ENCODE peak calls at places on chromosomes 1 and 21, in five cellular contexts. One of them, this sample, is unnamed.

GRCh38 chr1:160284220-160284781 is 632 bp downstream of the PEX19 start:
- DNase-seq in keratinocyte: no peak
- DNase-seq in H1: no peak
- DNase-seq in adipocyte: peak; percentile 83
- DNase-seq in K562: peak; percentile 26
- DNase-seq in this sample: peak; percentile 92

GRCh38 chr1:15985611-15986272 is 9.8 kb upstream of the ZBTB17 start:
- DNase-seq in keratinocyte: no peak
- DNase-seq in H1: no peak
- DNase-seq in adipocyte: no peak
- DNase-seq in K562: no peak
- DNase-seq in this sample: peak; percentile 44

GRCh38 chr1:94335950-94336349 is 82.2 kb upstream of the ABCD3 start:
- DNase-seq in keratinocyte: peak; percentile 84
- DNase-seq in H1: no peak
- DNase-seq in adipocyte: peak; percentile 97
- DNase-seq in K562: peak; percentile 27
- DNase-seq in this sample: peak; percentile 87

GRCh38 chr1:41045740-41046139 is 24.2 kb upstream of the SLFNL1 start:
- DNase-seq in keratinocyte: peak; percentile 72
- DNase-seq in H1: no peak
- DNase-seq in adipocyte: peak; percentile 67
- DNase-seq in K562: no peak
- DNase-seq in this sample: peak; percentile 83

GRCh38 chr21:33058468-33059318 is 11.2 kb upstream of the OLIG1 start:
- DNase-seq in keratinocyte: no peak
- DNase-seq in H1: no peak
- DNase-seq in adipocyte: no peak
- DNase-seq in K562: no peak
- DNase-seq in this sample: no peak

GRCh38 chr21:42682661-42683060 is 29.2 kb downstream of the PDE9A start:
- DNase-seq in keratinocyte: no peak
- DNase-seq in H1: no peak
- DNase-seq in adipocyte: no peak
- DNase-seq in K562: no peak
- DNase-seq in this sample: no peak

GRCh38 chr1:84619383-84620093 is 45.3 kb upstream of the CTBS start:
- DNase-seq in keratinocyte: no peak
- DNase-seq in H1: no peak
- DNase-seq in adipocyte: peak; percentile 66
- DNase-seq in K562: peak; percentile 32
- DNase-seq in this sample: peak; percentile 24

GRCh38 chr1:185939142-185939541 is 205.0 kb downstream of the HMCN1 start:
- DNase-seq in keratinocyte: no peak
- DNase-seq in H1: no peak
- DNase-seq in adipocyte: no peak
- DNase-seq in K562: no peak
- DNase-seq in this sample: no peak

GRCh38 chr1:85496881-85497582 is 32.1 kb upstream of the DDAH1 start:
- DNase-seq in keratinocyte: no peak
- DNase-seq in H1: no peak
- DNase-seq in adipocyte: peak; percentile 30
- DNase-seq in K562: no peak
- DNase-seq in this sample: peak; percentile 73

GRCh38 chr1:94270801-94271203 is 33.4 kb upstream of the ARHGAP29 start:
- DNase-seq in keratinocyte: peak; percentile 79
- DNase-seq in H1: no peak
- DNase-seq in adipocyte: no peak
- DNase-seq in K562: no peak
- DNase-seq in this sample: peak; percentile 53

GRCh38 chr1:202964755-202965440 is 2.2 kb downstream of the CYB5R1 start:
- DNase-seq in keratinocyte: peak; percentile 52
- DNase-seq in H1: no peak
- DNase-seq in adipocyte: peak; percentile 33
- DNase-seq in K562: no peak
- DNase-seq in this sample: no peak

GRCh38 chr1:201184734-201185453 is 5.7 kb upstream of the IGFN1 start:
- DNase-seq in keratinocyte: no peak
- DNase-seq in H1: peak; percentile 51
- DNase-seq in adipocyte: peak; percentile 89
- DNase-seq in K562: peak; percentile 55
- DNase-seq in this sample: peak; percentile 83

GRCh38 chr1:74690909-74691308 is 17.3 kb upstream of the ERICH3 start:
- DNase-seq in keratinocyte: no peak
- DNase-seq in H1: no peak
- DNase-seq in adipocyte: no peak
- DNase-seq in K562: no peak
- DNase-seq in this sample: no peak

GRCh38 chr21:35086357-35086756 is 37.3 kb upstream of the RUNX1 start:
- DNase-seq in keratinocyte: peak; percentile 57
- DNase-seq in H1: no peak
- DNase-seq in adipocyte: peak; percentile 61
- DNase-seq in K562: no peak
- DNase-seq in this sample: peak; percentile 20

GRCh38 chr1:2330511-2331199 is 60.7 kb downstream of the MORN1 start:
- DNase-seq in keratinocyte: peak; percentile 17
- DNase-seq in H1: no peak
- DNase-seq in adipocyte: peak; percentile 83
- DNase-seq in K562: no peak
- DNase-seq in this sample: peak; percentile 89

GRCh38 chr21:32806810-32807386 is 35.3 kb upstream of the PAXBP1 start:
- DNase-seq in keratinocyte: no peak
- DNase-seq in H1: no peak
- DNase-seq in adipocyte: no peak
- DNase-seq in K562: no peak
- DNase-seq in this sample: peak; percentile 21

GRCh38 chr1:165828103-165828558 is 717 bp downstream of the UCK2 start:
- DNase-seq in keratinocyte: no peak
- DNase-seq in H1: peak; percentile 67
- DNase-seq in adipocyte: peak; percentile 73
- DNase-seq in K562: peak; percentile 82
- DNase-seq in this sample: peak; percentile 38

GRCh38 chr1:219049411-219049943 is 124.2 kb upstream of the LYPLAL1 start:
- DNase-seq in keratinocyte: no peak
- DNase-seq in H1: no peak
- DNase-seq in adipocyte: peak; percentile 13
- DNase-seq in K562: no peak
- DNase-seq in this sample: no peak

GRCh38 chr1:116769994-116770393 is 15.8 kb downstream of the CD2 start:
- DNase-seq in keratinocyte: no peak
- DNase-seq in H1: no peak
- DNase-seq in adipocyte: no peak
- DNase-seq in K562: no peak
- DNase-seq in this sample: no peak

GRCh38 chr21:45845063-45845789 is 136.3 kb upstream of the COL6A1 start:
- DNase-seq in keratinocyte: no peak
- DNase-seq in H1: no peak
- DNase-seq in adipocyte: no peak
- DNase-seq in K562: no peak
- DNase-seq in this sample: no peak

GRCh38 chr1:18542351-18542750 is 61.6 kb downstream of the KLHDC7A start:
- DNase-seq in keratinocyte: no peak
- DNase-seq in H1: no peak
- DNase-seq in adipocyte: no peak
- DNase-seq in K562: no peak
- DNase-seq in this sample: no peak

GRCh38 chr1:32208891-32209309 is at the start of gene DCDC2B:
- DNase-seq in keratinocyte: no peak
- DNase-seq in H1: no peak
- DNase-seq in adipocyte: no peak
- DNase-seq in K562: no peak
- DNase-seq in this sample: peak; percentile 31

GRCh38 chr1:99728494-99729235 is 37.8 kb downstream of the FRRS1 start:
- DNase-seq in keratinocyte: no peak
- DNase-seq in H1: no peak
- DNase-seq in adipocyte: no peak
- DNase-seq in K562: peak; percentile 33
- DNase-seq in this sample: peak; percentile 28

GRCh38 chr1:89871768-89872473 is 51.1 kb downstream of the LRRC8D start:
- DNase-seq in keratinocyte: no peak
- DNase-seq in H1: no peak
- DNase-seq in adipocyte: no peak
- DNase-seq in K562: no peak
- DNase-seq in this sample: no peak

GRCh38 chr1:43671626-43672330 is 21.8 kb downstream of the KDM4A start:
- DNase-seq in keratinocyte: no peak
- DNase-seq in H1: no peak
- DNase-seq in adipocyte: peak; percentile 76
- DNase-seq in K562: no peak
- DNase-seq in this sample: peak; percentile 83

GRCh38 chr1:38015978-38016640 is 3.6 kb downstream of the UTP11 start:
- DNase-seq in keratinocyte: no peak
- DNase-seq in H1: no peak
- DNase-seq in adipocyte: no peak
- DNase-seq in K562: no peak
- DNase-seq in this sample: peak; percentile 44

GRCh38 chr1:85279463-85280080 is 3.1 kb upstream of the BCL10 start:
- DNase-seq in keratinocyte: no peak
- DNase-seq in H1: no peak
- DNase-seq in adipocyte: no peak
- DNase-seq in K562: no peak
- DNase-seq in this sample: no peak

DNA sequence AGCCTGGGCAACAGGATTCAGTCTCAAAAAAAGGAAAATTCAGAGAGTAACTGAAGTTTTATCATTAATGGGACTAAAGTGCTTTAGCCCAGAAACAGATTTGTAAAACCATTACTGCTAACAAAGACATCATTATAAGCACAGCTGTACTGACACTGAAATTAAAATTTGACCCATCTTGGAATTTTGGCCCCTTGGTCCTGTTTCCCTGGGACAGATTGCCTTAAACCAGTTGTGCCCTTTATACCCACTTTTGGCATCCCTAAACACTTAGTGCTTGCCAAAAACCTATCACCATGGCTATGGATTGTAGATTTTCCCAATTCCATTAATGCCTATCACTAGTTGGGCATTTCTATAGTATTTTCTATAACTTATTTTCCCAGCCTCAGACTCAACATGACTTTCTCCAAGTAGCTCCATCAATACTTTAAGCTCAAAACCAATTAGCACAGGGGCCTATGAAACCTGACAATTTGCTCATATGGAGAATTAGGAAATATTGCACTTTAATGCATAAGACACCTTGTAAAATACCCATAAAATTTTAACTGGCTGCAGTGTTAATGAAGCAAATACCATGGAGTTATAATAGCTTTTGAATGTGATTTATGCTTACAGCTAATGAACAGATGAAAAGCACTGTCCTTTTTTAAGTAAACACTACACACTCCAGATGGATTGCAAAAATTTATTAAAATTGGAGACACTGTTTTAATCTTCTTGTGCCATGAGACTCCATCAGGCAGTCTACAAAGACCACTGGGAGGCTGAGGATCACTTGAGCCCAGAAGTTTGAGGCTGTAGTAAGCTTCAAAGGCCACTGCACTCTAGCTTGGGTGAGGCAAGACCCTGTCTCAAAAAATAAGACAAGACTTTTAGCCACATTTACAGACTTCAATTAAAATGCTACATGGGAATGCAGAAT is 4.3 kb downstream of the GAS5 start:
- DNase-seq in keratinocyte: no peak
- DNase-seq in H1: no peak
- DNase-seq in adipocyte: no peak
- DNase-seq in K562: no peak
- DNase-seq in this sample: no peak
- H3K4me3 ChIP-seq in keratinocyte: no peak overlapping the region
- H3K4me3 ChIP-seq in H1: no peak overlapping the region
- H3K4me3 ChIP-seq in adipocyte: peak overlapping the region; percentile 100
- H3K4me3 ChIP-seq in K562: peak overlapping the region; percentile 86
- H3K4me3 ChIP-seq in this sample: no peak overlapping the region

DNA sequence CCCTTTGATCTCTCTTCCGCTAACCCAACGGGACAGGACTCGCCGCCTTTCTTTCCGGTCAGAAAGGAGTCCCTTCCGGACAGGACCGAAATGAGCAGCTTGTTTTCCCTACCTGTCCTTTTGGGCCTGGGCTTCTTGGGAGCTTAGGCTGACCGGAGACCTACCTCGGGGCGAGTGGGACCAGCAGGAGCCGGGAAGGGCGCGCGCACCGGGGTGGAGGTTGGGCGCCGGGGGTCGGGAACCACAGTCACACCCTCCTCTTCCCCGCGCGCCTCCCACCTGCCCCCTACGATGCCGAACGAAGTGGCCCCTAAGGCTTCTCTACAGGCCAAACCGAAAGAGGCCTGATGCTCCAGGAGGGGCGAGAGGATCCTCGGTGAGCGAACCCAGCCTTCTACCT is 95.2 kb downstream of the PRKAB2 start:
- DNase-seq in keratinocyte: no peak
- DNase-seq in H1: no peak
- DNase-seq in adipocyte: no peak
- DNase-seq in K562: no peak
- DNase-seq in this sample: no peak
- H3K27me3 ChIP-seq in keratinocyte: peaks cover 84% of the 10 kb centered on the region
- H3K27me3 ChIP-seq in H1: peaks cover 73% of the 10 kb centered on the region
- H3K27me3 ChIP-seq in adipocyte: peaks cover 79% of the 10 kb centered on the region
- H3K27me3 ChIP-seq in K562: peaks cover 74% of the 10 kb centered on the region
- H3K27me3 ChIP-seq in this sample: peaks cover 52% of the 10 kb centered on the region

GRCh38 chr1:26529655-26530539 is at the start of gene RPS6KA1:
- DNase-seq in keratinocyte: no peak
- DNase-seq in H1: peak; percentile 88
- DNase-seq in adipocyte: peak; percentile 82
- DNase-seq in K562: peak; percentile 97
- DNase-seq in this sample: peak; percentile 15

GRCh38 chr1:26531651-26532131 is 2.1 kb downstream of the RPS6KA1 start:
- DNase-seq in keratinocyte: no peak
- DNase-seq in H1: no peak
- DNase-seq in adipocyte: no peak
- DNase-seq in K562: no peak
- DNase-seq in this sample: no peak

GRCh38 chr1:26529405-26529654 is 231 bp upstream of the RPS6KA1 start:
- DNase-seq in keratinocyte: no peak
- DNase-seq in H1: no peak
- DNase-seq in adipocyte: no peak
- DNase-seq in K562: no peak
- DNase-seq in this sample: no peak

GRCh38 chr1:26530898-26531598 is 1.5 kb downstream of the RPS6KA1 start:
- DNase-seq in keratinocyte: peak; percentile 81
- DNase-seq in H1: peak; percentile 81
- DNase-seq in adipocyte: peak; percentile 6
- DNase-seq in K562: peak; percentile 80
- DNase-seq in this sample: peak; percentile 72

GRCh38 chr1:26530540-26530897 is 958 bp downstream of the RPS6KA1 start:
- DNase-seq in keratinocyte: no peak
- DNase-seq in H1: peak; percentile 60
- DNase-seq in adipocyte: no peak
- DNase-seq in K562: no peak
- DNase-seq in this sample: no peak
- H3K9ac ChIP-seq in keratinocyte: peak overlapping the region; percentile 95
- H3K9ac ChIP-seq in H1: peak overlapping the region; percentile 51
- H3K9ac ChIP-seq in adipocyte: peak overlapping the region; percentile 38
- H3K9ac ChIP-seq in K562: peak overlapping the region; percentile 87
- H3K9ac ChIP-seq in this sample: no peak overlapping the region

GRCh38 chr1:172726740-172727139 is 67.8 kb downstream of the FASLG start:
- DNase-seq in keratinocyte: no peak
- DNase-seq in H1: no peak
- DNase-seq in adipocyte: no peak
- DNase-seq in K562: no peak
- DNase-seq in this sample: no peak
- H3K4me3 ChIP-seq in keratinocyte: no peak overlapping the region
- H3K4me3 ChIP-seq in H1: no peak overlapping the region
- H3K4me3 ChIP-seq in adipocyte: no peak overlapping the region
- H3K4me3 ChIP-seq in K562: no peak overlapping the region
- H3K4me3 ChIP-seq in this sample: no peak overlapping the region

GRCh38 chr1:212584092-212584886 is 24.3 kb upstream of the ATF3 start:
- DNase-seq in keratinocyte: no peak
- DNase-seq in H1: no peak
- DNase-seq in adipocyte: no peak
- DNase-seq in K562: no peak
- DNase-seq in this sample: no peak
- H3K27me3 ChIP-seq in keratinocyte: no peaks in the 10 kb centered on the region
- H3K27me3 ChIP-seq in H1: no peaks in the 10 kb centered on the region
- H3K27me3 ChIP-seq in adipocyte: peaks cover 31% of the 10 kb centered on the region
- H3K27me3 ChIP-seq in K562: peaks cover 67% of the 10 kb centered on the region
- H3K27me3 ChIP-seq in this sample: peaks cover 14% of the 10 kb centered on the region

This sample was measured in fibroblast of lung.